ENCODE peak calls at places on chromosomes 1 and 21, in seven cellular contexts. T, H, P, K, D, U and J are unnamed samples.

GRCh38 chr1:118300808-118301207 is 115.8 kb upstream of the SPAG17 start:
- DNase-seq in T (no peak), H (peak), P (no peak), K (peak), D (no peak), U (peak), J (no peak)

GRCh38 chr1:150995896-150996295 is 10.8 kb downstream of the MINDY1 start:
- DNase-seq in T (no peak), H (peak), P (peak), K (peak), D (peak), U (peak), J (peak)

GRCh38 chr21:27448960-27449359 is 482.1 kb upstream of the ADAMTS5 start:
- DNase-seq in T (no peak), H (no peak), P (no peak), K (peak), D (no peak), U (no peak), J (no peak)

GRCh38 chr1:209652121-209652742 is at the start of gene LAMB3:
- DNase-seq in T (no peak), H (no peak), P (no peak), K (no peak), D (no peak), U (no peak), J (peak)

GRCh38 chr1:41898191-41898713 is 20.5 kb downstream of the HIVEP3 start:
- DNase-seq in T (no peak), H (peak), P (peak), K (no peak), D (peak), U (no peak), J (peak)

GRCh38 chr1:187464320-187464719 is 635.6 kb downstream of the PLA2G4A start:
- DNase-seq in T (no peak), H (no peak), P (no peak), K (no peak), D (no peak), U (no peak), J (no peak)

GRCh38 chr1:156241311-156241811 is 623 bp upstream of the BGLAP start:
- DNase-seq in T (no peak), H (no peak), P (no peak), K (no peak), D (peak), U (no peak), J (peak)

GRCh38 chr1:167849656-167850055 is 64.3 kb downstream of the ADCY10 start:
- DNase-seq in T (no peak), H (no peak), P (no peak), K (no peak), D (no peak), U (no peak), J (no peak)

GRCh38 chr1:231272880-231273279 is 31.9 kb downstream of the GNPAT start:
- DNase-seq in T (no peak), H (no peak), P (no peak), K (no peak), D (peak), U (no peak), J (no peak)

GRCh38 chr1:106755682-106756406 is 300.6 kb upstream of the PRMT6 start:
- DNase-seq in T (no peak), H (no peak), P (no peak), K (no peak), D (peak), U (no peak), J (peak)

GRCh38 chr1:221045842-221046831 is 166.9 kb downstream of the HLX start:
- DNase-seq in T (no peak), H (no peak), P (peak), K (no peak), D (peak), U (no peak), J (no peak)

GRCh38 chr1:85344256-85344694 is 67.8 kb upstream of the BCL10 start:
- DNase-seq in T (peak), H (peak), P (no peak), K (peak), D (peak), U (peak), J (peak)

GRCh38 chr1:233257786-233258185 is 37.7 kb downstream of the PCNX2 start:
- DNase-seq in T (no peak), H (no peak), P (no peak), K (no peak), D (no peak), U (no peak), J (no peak)

DNA sequence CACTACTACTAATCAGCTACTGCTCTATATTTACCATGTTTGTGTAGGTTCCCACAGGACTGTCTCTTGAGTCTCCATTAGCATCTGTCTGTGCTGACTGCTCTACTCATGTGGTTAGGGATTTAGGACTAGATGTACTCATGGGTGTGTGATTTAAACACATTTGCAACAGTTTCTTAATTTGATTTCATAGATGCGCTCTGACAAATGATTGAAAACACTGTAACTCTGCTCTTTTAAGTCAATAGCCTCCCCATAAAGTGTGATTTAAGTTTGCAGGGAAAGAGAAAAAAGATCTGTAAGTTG is 809.3 kb downstream of the NCAM2 start:
- DNase-seq in T (no peak), H (no peak), P (no peak), K (no peak), D (no peak), U (no peak), J (no peak)
- H2AFZ ChIP-seq in T (no peak), H (no peak), P (no peak), K (no peak), D (no peak), U (no peak), J (no peak)

GRCh38 chr1:243896313-243896712 is 46.3 kb upstream of the AKT3 start:
- DNase-seq in T (no peak), H (no peak), P (no peak), K (no peak), D (no peak), U (no peak), J (no peak)
- H3K4me2 ChIP-seq in T (no peak), H (no peak), P (no peak), K (no peak), D (no peak), U (no peak), J (no peak)

DNA sequence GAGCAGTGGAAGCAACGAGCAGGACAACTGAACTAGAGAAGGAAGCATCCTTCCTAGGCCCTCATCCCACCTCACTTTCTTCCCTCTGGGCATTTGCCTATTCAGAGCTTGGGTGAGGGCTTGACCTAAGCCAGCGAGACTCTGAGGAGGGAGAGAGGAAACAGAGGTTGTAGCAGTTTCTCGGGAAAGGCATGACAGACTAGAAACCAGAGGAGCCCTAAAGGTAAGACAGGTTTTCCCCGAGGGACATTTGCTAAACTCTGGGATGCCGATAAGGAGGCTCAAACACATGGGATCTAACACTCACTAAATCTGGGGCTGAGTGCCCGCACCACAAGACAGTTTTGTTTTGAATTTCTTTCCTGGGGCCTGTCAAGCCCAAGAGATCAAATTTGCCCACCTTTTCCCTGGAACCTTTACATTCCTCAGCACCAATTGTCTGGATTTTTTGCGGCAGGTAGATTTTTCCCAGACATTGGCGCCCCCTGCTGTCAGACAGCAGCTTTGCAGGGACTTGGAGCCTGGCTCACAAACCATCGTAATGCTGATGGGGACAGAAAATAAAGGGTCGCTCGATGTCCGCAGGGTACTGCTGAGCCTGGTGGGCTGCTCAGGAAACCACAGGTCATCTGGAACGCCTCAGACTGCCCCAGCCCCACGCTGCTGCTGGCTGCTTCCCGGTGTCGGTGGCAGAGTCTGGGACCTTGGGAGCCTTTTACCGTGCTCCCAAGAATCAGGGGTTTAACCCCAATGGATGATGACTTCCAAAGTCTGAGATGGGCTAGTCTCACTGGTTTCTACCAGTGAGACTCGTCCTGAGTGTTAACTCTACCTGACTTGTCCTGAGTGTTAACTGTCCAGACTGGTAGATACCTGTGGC is 23.4 kb upstream of the TSPAN2 start:
- DNase-seq in T (no peak), H (peak), P (no peak), K (peak), D (peak), U (peak), J (peak)
- H2AFZ ChIP-seq in T (no peak), H (no peak), P (no peak), K (peak), D (peak), U (peak), J (peak)

GRCh38 chr1:29809446-29810120 is 573.3 kb downstream of the PTPRU start:
- DNase-seq in T (no peak), H (no peak), P (no peak), K (no peak), D (no peak), U (no peak), J (no peak)

GRCh38 chr1:29811727-29812396 is 575.5 kb downstream of the PTPRU start:
- DNase-seq in T (no peak), H (no peak), P (no peak), K (no peak), D (no peak), U (no peak), J (no peak)

GRCh38 chr1:29811247-29811646 is 574.9 kb downstream of the PTPRU start:
- DNase-seq in T (no peak), H (peak), P (no peak), K (no peak), D (no peak), U (no peak), J (no peak)

GRCh38 chr1:29808141-29808995 is 572.0 kb downstream of the PTPRU start:
- DNase-seq in T (no peak), H (no peak), P (no peak), K (no peak), D (no peak), U (no peak), J (no peak)

GRCh38 chr1:29810121-29811120 is 574.1 kb downstream of the PTPRU start:
- DNase-seq in T (no peak), H (no peak), P (no peak), K (no peak), D (no peak), U (no peak), J (no peak)
- H3K4me2 ChIP-seq in T (no peak), H (no peak), P (no peak), K (no peak), D (no peak), U (no peak), J (no peak)

GRCh38 chr1:219812491-219813221 is 115.7 kb downstream of the SLC30A10 start:
- DNase-seq in T (peak), H (peak), P (peak), K (peak), D (peak), U (peak), J (peak)
- H2AFZ ChIP-seq in T (no peak), H (no peak), P (peak), K (peak), D (no peak), U (peak), J (peak)

DNA sequence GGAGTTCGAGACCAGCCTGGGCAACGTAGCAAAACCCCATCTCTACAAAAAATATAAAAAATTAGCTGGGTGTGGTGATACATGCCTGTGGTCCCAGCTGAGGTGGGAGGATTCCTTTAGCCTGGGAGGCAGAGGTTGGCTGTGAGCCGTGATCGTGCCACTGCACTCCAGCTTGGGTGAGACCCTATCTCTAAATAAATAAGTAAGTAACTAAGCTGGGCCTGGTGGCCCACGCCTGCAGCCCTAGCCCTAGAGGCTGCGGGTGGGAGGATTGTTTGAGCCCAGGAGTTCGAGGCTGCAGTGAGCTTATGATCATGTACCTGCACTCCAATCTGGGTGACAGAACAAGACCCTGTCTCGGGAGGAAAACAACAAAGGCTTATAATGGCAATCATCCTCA is 4.6 kb downstream of the CLIC4 start:
- DNase-seq in T (no peak), H (no peak), P (no peak), K (no peak), D (no peak), U (no peak), J (no peak)
- H3K4me2 ChIP-seq in T (no peak), H (no peak), P (peak), K (no peak), D (peak), U (peak), J (no peak)

GRCh38 chr21:42010507-42011493 is 640 bp upstream of the ZBTB21 start:
- DNase-seq in T (peak), H (peak), P (peak), K (peak), D (peak), U (peak), J (peak)
- H2AFZ ChIP-seq in T (no peak), H (peak), P (peak), K (peak), D (peak), U (peak), J (peak)

GRCh38 chr1:1421907-1422464 is 910 bp upstream of the ANKRD65 start:
- DNase-seq in T (no peak), H (no peak), P (no peak), K (no peak), D (no peak), U (no peak), J (no peak)

GRCh38 chr1:1419812-1420653 is 1.0 kb downstream of the ANKRD65 start:
- DNase-seq in T (no peak), H (no peak), P (no peak), K (peak), D (peak), U (peak), J (no peak)

GRCh38 chr1:1420654-1421134 is 382 bp downstream of the ANKRD65 start:
- DNase-seq in T (no peak), H (no peak), P (no peak), K (no peak), D (no peak), U (no peak), J (no peak)

GRCh38 chr1:1422465-1423244 is 1.6 kb upstream of the ANKRD65 start:
- DNase-seq in T (no peak), H (peak), P (no peak), K (no peak), D (peak), U (peak), J (peak)

GRCh38 chr1:1421147-1421906 is at the start of gene ANKRD65:
- DNase-seq in T (peak), H (no peak), P (no peak), K (peak), D (no peak), U (no peak), J (no peak)
- H3K4me2 ChIP-seq in T (peak), H (no peak), P (no peak), K (peak), D (no peak), U (peak), J (no peak)